ENCODE peak calls at places on chromosomes 2 and 18, in seven cellular contexts. G, C, V, H, K, I and O are unnamed samples.

GRCh38 chr2:136448435-136448834 is 316.9 kb upstream of the THSD7B start:
- DNase-seq in C (no peak), V (no peak), G (no peak), H (no peak), I (no peak), K (no peak), O (no peak)

GRCh38 chr2:140353541-140353940 is 1573.4 kb upstream of the NXPH2 start:
- DNase-seq in I (no peak), H (no peak), C (peak; percentile 92), G (no peak), K (peak; percentile 77), V (no peak), O (no peak)

GRCh38 chr2:215870986-215871385 is 142.4 kb downstream of the MREG start:
- DNase-seq in K (no peak), H (peak; percentile 39), G (no peak), I (no peak), C (no peak), V (no peak), O (peak; percentile 67)

GRCh38 chr18:2173464-2173863 is 397.8 kb downstream of the METTL4 start:
- DNase-seq in I (no peak), C (peak; percentile 80), V (no peak), G (no peak), H (no peak), K (peak; percentile 99), O (no peak)

GRCh38 chr2:58812766-58813344 is 571.7 kb upstream of the FANCL start:
- DNase-seq in H (peak; percentile 59), K (no peak), V (no peak), C (no peak), G (no peak), I (no peak), O (no peak)

GRCh38 chr2:240269380-240269779 is 128.9 kb upstream of the OTOS start:
- DNase-seq in H (peak; percentile 1), I (no peak), V (no peak), C (no peak), K (no peak), G (no peak), O (no peak)

GRCh38 chr2:222915092-222915957 is 54.5 kb downstream of the ACSL3 start:
- DNase-seq in I (no peak), H (no peak), G (no peak), C (no peak), V (peak; percentile 23), K (peak; percentile 60), O (no peak)

GRCh38 chr2:162261032-162261945 is 18.0 kb upstream of the FAP start:
- DNase-seq in I (no peak), C (no peak), G (no peak), H (no peak), V (peak; percentile 37), K (peak; percentile 78), O (no peak)

GRCh38 chr2:8550481-8550880 is 131.4 kb upstream of the ID2 start:
- DNase-seq in C (no peak), V (no peak), I (no peak), K (no peak), H (no peak), G (no peak), O (no peak)

GRCh38 chr2:64273524-64274398 is 129.5 kb upstream of the PELI1 start:
- DNase-seq in H (no peak), V (peak; percentile 24), I (no peak), K (peak; percentile 71), G (no peak), C (peak; percentile 96), O (no peak)